ENCODE peak calls at places on chromosomes 4 and X, in nine cellular contexts. W is erythroblast, K is NCI-H1694, Z is T-helper 1 cell, T is fibroblast of the conjunctiva, I is neural crest cell, B is Peyer's patch, Y is astrocyte, E is breast epithelium. O is an unnamed sample.

GRCh38 chr4:73998040-73999011 is at the start of gene CXCL5:
- DNase-seq in W (no peak), K (no peak), Z (no peak), T (peak; percentile 60), I (peak; percentile 26), B (no peak), Y (peak; percentile 39), E (no peak), O (no peak)

GRCh38 chr4:46648088-46648744 is 258.3 kb upstream of the GABRA2 start:
- DNase-seq in W (peak; percentile 39), K (no peak), Z (no peak), T (no peak), I (peak; percentile 21), B (no peak), Y (no peak), E (peak; percentile 57), O (no peak)

GRCh38 chrX:131845201-131845600 is 177.9 kb upstream of the STK26 start:
- DNase-seq in W (peak; percentile 1), K (no peak), Z (no peak), T (no peak), I (no peak), B (no peak), Y (no peak), E (no peak), O (no peak)

GRCh38 chr4:38837849-38838248 is 18.8 kb downstream of the TLR6 start:
- DNase-seq in W (no peak), K (no peak), Z (no peak), T (no peak), I (no peak), B (no peak), Y (peak; percentile 71), E (no peak), O (no peak)

GRCh38 chr4:5718411-5718810 is 7.4 kb downstream of the EVC start:
- DNase-seq in W (no peak), K (no peak), Z (no peak), T (no peak), I (no peak), B (no peak), Y (no peak), E (no peak), O (no peak)

GRCh38 chr4:173522874-173523395 is 7.1 kb downstream of the HAND2 start:
- DNase-seq in W (no peak), K (no peak), Z (no peak), T (no peak), I (no peak), B (no peak), Y (no peak), E (no peak), O (no peak)

GRCh38 chr4:71009796-71010588 is 16.5 kb downstream of the DCK start:
- DNase-seq in W (peak; percentile 66), K (peak; percentile 62), Z (no peak), T (peak; percentile 23), I (no peak), B (no peak), Y (peak; percentile 25), E (no peak), O (no peak)

GRCh38 chr4:112266823-112267222 is 18.9 kb downstream of the TIFA start:
- DNase-seq in W (peak; percentile 32), K (peak; percentile 5), Z (no peak), T (no peak), I (no peak), B (no peak), Y (peak; percentile 9), E (no peak), O (no peak)

GRCh38 chr4:54852602-54853001 is 194.8 kb downstream of the KIT start:
- DNase-seq in W (no peak), K (no peak), Z (no peak), T (no peak), I (no peak), B (no peak), Y (no peak), E (no peak), O (no peak)

GRCh38 chrX:51496501-51497291 is at the start of gene NUDT11:
- DNase-seq in W (peak; percentile 22), K (no peak), Z (no peak), T (peak; percentile 13), I (peak; percentile 62), B (peak; percentile 17), Y (peak; percentile 54), E (peak; percentile 51), O (peak; percentile 18)